ENCODE peak calls at places on chromosomes 12 and 14, in four cellular contexts. C, Y, J and O are unnamed samples.
A peak's percentile ranks its signal among the peaks of the same experiment; 100 is the strongest.

GRCh38 chr14:68440776-68441175 is 352.1 kb downstream of the ZFP36L1 start:
- DNase-seq in Y (no peak), J (no peak), C (peak; percentile 56), O (no peak)

GRCh38 chr14:63276492-63277342 is 42.0 kb downstream of the GPHB5 start:
- DNase-seq in C (peak; percentile 64), J (no peak), Y (no peak), O (peak; percentile 79)

GRCh38 chr14:75825147-75825592 is 156.6 kb downstream of the TGFB3 start:
- DNase-seq in J (no peak), C (no peak), Y (no peak), O (no peak)

GRCh38 chr14:85533821-85534271 is 3.9 kb downstream of the FLRT2 start:
- DNase-seq in C (peak; percentile 15), J (peak; percentile 42), Y (peak; percentile 61), O (no peak)

GRCh38 chr14:72643317-72643801 is 250.5 kb downstream of the DPF3 start:
- DNase-seq in C (peak; percentile 99), Y (no peak), J (no peak), O (peak; percentile 97)

GRCh38 chr12:27709932-27710591 is 570 bp upstream of the MRPS35 start:
- DNase-seq in C (peak; percentile 61), Y (peak; percentile 67), J (peak; percentile 51), O (peak; percentile 36)

GRCh38 chr12:26471560-26471959 is 276.2 kb downstream of the SSPN start:
- DNase-seq in Y (no peak), J (no peak), C (peak; percentile 68), O (no peak)

GRCh38 chr12:102427542-102427923 is 52.8 kb downstream of the IGF1 start:
- DNase-seq in C (no peak), J (no peak), Y (no peak), O (no peak)

GRCh38 chr12:22321620-22322019 is 12.9 kb downstream of the ST8SIA1 start:
- DNase-seq in C (no peak), Y (no peak), J (no peak), O (no peak)

GRCh38 chr12:123061806-123062205 is 81.3 kb downstream of the ARL6IP4 start:
- DNase-seq in J (no peak), C (no peak), Y (no peak), O (no peak)

GRCh38 chr14:49566714-49567113 is 19.5 kb downstream of the RPS29 start:
- DNase-seq in Y (no peak), C (no peak), J (no peak), O (no peak)

GRCh38 chr14:58862421-58862820 is 224.7 kb downstream of the DACT1 start:
- DNase-seq in J (no peak), Y (no peak), C (no peak), O (no peak)

GRCh38 chr12:96352161-96352835 is 47.9 kb downstream of the CDK17 start:
- DNase-seq in Y (no peak), J (no peak), C (no peak), O (no peak)

GRCh38 chr14:29800961-29801360 is 126.7 kb downstream of the PRKD1 start:
- DNase-seq in J (no peak), C (no peak), Y (no peak), O (no peak)

GRCh38 chr14:59920378-59920683 is 387 bp downstream of the LRRC9 start:
- DNase-seq in C (no peak), Y (no peak), J (no peak), O (no peak)

GRCh38 chr14:60648169-60648933 is 926 bp downstream of the SIX1 start:
- DNase-seq in Y (no peak), J (peak; percentile 42), C (peak; percentile 28), O (no peak)

GRCh38 chr12:117036046-117036445 is 63.2 kb downstream of the TESC start:
- DNase-seq in Y (no peak), J (no peak), C (no peak), O (no peak)

GRCh38 chr14:85580536-85581165 is 50.7 kb downstream of the FLRT2 start:
- DNase-seq in J (no peak), C (peak; percentile 30), Y (no peak), O (no peak)

GRCh38 chr12:65313704-65314317 is 35.3 kb downstream of the MSRB3 start:
- DNase-seq in Y (no peak), J (no peak), C (peak; percentile 47), O (peak; percentile 34)

GRCh38 chr14:100653409-100653808 is 66.2 kb upstream of the BEGAIN start:
- DNase-seq in J (no peak), Y (no peak), C (no peak), O (no peak)

GRCh38 chr12:19894049-19894448 is 454.8 kb downstream of the AEBP2 start:
- DNase-seq in C (peak; percentile 31), Y (no peak), J (no peak), O (peak; percentile 17)

GRCh38 chr12:19892186-19892585 is 452.9 kb downstream of the AEBP2 start:
- DNase-seq in J (no peak), Y (no peak), C (peak; percentile 28), O (no peak)

GRCh38 chr12:19895609-19896008 is 456.3 kb downstream of the AEBP2 start:
- DNase-seq in C (peak; percentile 10), J (no peak), Y (no peak), O (no peak)

GRCh38 chr12:19894803-19895202 is 455.5 kb downstream of the AEBP2 start:
- DNase-seq in C (peak; percentile 21), J (no peak), Y (no peak), O (no peak)

GRCh38 chr12:19893514-19893913 is 454.2 kb downstream of the AEBP2 start:
- DNase-seq in C (peak; percentile 54), J (no peak), Y (no peak), O (peak; percentile 23)
- TF ChIP-seq CTCF in C (peak; percentile 52), J (no peak), Y (peak; percentile 22), O (no peak)

GRCh38 chr12:24600996-24601395 is 347.9 kb downstream of the BCAT1 start:
- DNase-seq in C (peak; percentile 92), J (no peak), Y (no peak), O (peak; percentile 87)

GRCh38 chr12:24595652-24596235 is 353.2 kb downstream of the BCAT1 start:
- DNase-seq in Y (no peak), C (peak; percentile 23), J (no peak), O (no peak)

GRCh38 chr12:24600559-24600958 is 348.3 kb downstream of the BCAT1 start:
- DNase-seq in Y (no peak), C (no peak), J (no peak), O (peak; percentile 4)

GRCh38 chr12:24599737-24600136 is 349.2 kb downstream of the BCAT1 start:
- DNase-seq in Y (no peak), J (no peak), C (no peak), O (no peak)

DNA sequence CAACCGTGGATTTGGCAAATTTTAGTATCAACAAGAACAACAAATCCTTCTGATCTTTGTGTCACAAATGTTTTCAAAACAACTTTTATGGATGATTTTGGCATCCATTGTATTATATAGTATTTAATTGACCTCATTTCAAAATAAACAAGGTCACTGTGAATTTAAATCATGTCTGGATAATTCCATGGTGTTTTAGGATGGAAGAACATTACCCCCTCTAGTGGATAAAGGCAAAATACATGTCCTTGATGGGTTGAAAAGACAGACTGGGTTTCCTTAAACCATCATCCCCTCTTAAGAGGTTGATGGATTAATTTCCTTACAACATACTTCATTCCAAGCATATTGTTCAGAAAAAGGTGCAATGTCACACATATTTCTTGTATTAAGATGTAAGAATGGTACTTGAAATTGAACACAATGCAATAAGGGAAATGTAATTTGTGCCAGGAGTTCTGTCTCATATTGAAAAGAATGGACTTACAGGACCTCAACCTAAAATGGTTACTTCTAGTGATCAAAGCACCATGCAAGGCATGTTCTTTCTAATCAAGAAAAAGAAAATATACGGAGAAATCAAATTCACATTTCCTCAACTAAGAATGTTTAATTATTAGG is 352.0 kb downstream of the BCAT1 start:
- DNase-seq in Y (no peak), C (peak; percentile 58), J (no peak), O (peak; percentile 32)
- H3K4me1 ChIP-seq in Y (no peaks in the 10 kb centered on the region), C (no peaks in the 10 kb centered on the region), J (no peaks in the 10 kb centered on the region), O (peaks cover 12% of the 10 kb centered on the region)

GRCh38 chr12:48933664-48934311 is 8.5 kb upstream of the FKBP11 start:
- DNase-seq in C (no peak), Y (no peak), J (no peak), O (no peak)

GRCh38 chr12:48937170-48937569 is 11.9 kb upstream of the FKBP11 start:
- DNase-seq in J (no peak), C (no peak), Y (peak; percentile 28), O (no peak)

GRCh38 chr12:48936379-48936979 is 11.2 kb upstream of the FKBP11 start:
- DNase-seq in Y (peak; percentile 79), J (peak; percentile 59), C (peak; percentile 79), O (no peak)

GRCh38 chr12:48932878-48933277 is 7.6 kb upstream of the FKBP11 start:
- DNase-seq in C (no peak), J (no peak), Y (no peak), O (no peak)

GRCh38 chr12:48934312-48934706 is 9.0 kb upstream of the FKBP11 start:
- DNase-seq in J (no peak), Y (no peak), C (no peak), O (no peak)
- TF ChIP-seq CTCF in J (peak; percentile 16), Y (peak; percentile 13), C (peak; percentile 22), O (peak; percentile 50)

GRCh38 chr12:94671917-94672316 is 21.6 kb upstream of the TMCC3 start:
- DNase-seq in C (no peak), J (no peak), Y (no peak), O (no peak)

GRCh38 chr12:94676011-94676709 is 25.8 kb upstream of the TMCC3 start:
- DNase-seq in J (no peak), C (no peak), Y (peak; percentile 69), O (no peak)

GRCh38 chr12:94676922-94677321 is 26.6 kb upstream of the TMCC3 start:
- DNase-seq in J (no peak), Y (no peak), C (no peak), O (no peak)

GRCh38 chr12:94673951-94674570 is 23.7 kb upstream of the TMCC3 start:
- DNase-seq in C (no peak), Y (no peak), J (no peak), O (no peak)

DNA sequence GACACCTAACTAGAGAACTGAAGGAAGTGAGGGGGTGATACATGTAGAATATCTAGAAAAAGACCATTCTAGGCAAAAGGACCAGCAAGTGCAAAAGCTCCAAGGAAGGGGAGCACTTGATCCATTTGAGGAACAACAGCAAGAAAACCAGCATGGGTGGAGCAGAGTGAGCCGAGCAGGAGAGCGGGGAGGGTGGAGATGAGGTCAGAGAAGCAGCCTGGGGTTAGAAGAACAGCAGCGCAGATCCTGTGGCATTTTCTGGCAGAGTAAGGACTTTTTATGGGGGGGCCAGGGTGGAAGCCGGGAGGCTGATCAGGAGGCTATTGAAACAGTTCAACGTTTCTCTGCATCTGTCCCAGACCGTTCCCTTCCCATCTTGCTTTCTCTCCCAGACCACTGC is 24.5 kb upstream of the TMCC3 start:
- DNase-seq in J (no peak), C (no peak), Y (no peak), O (no peak)
- H3K4me1 ChIP-seq in J (no peaks in the 10 kb centered on the region), C (no peaks in the 10 kb centered on the region), Y (peaks cover 29% of the 10 kb centered on the region), O (peaks cover 3% of the 10 kb centered on the region)

GRCh38 chr12:105508096-105508495 is 177.6 kb downstream of the C12orf75 start:
- DNase-seq in C (no peak), Y (no peak), J (no peak), O (no peak)

GRCh38 chr12:105507311-105508035 is 177.0 kb downstream of the C12orf75 start:
- DNase-seq in J (no peak), C (no peak), Y (no peak), O (no peak)

GRCh38 chr12:105506678-105507310 is 176.3 kb downstream of the C12orf75 start:
- DNase-seq in J (no peak), C (no peak), Y (no peak), O (no peak)

GRCh38 chr12:105502426-105502930 is 172.0 kb downstream of the C12orf75 start:
- DNase-seq in J (no peak), Y (no peak), C (no peak), O (no peak)

GRCh38 chr12:105504286-105504685 is 173.8 kb downstream of the C12orf75 start:
- DNase-seq in J (no peak), C (no peak), Y (no peak), O (no peak)
- TF ChIP-seq CTCF in J (no peak), C (no peak), Y (no peak), O (peak; percentile 21)